ENCODE peak calls at places on chromosomes 12 and 14, in eight cellular contexts. One of them, this sample, is unnamed. For H3K27me3, the result is how much of the 10 kb centered on the place peaks cover.

GRCh38 chr14:89232366-89233070 is 184.5 kb downstream of the FOXN3 start:
- DNase-seq in SK-N-SH: no peak
- DNase-seq in PC-9: no peak
- DNase-seq in neuronal stem cell: no peak
- DNase-seq in GM23338: no peak
- DNase-seq in neural progenitor cell: peak
- DNase-seq in GM23248: no peak
- DNase-seq in IMR-90: no peak
- DNase-seq in this sample: no peak

GRCh38 chr14:34211732-34212131 is 250.3 kb downstream of the SPTSSA start:
- DNase-seq in SK-N-SH: no peak
- DNase-seq in PC-9: no peak
- DNase-seq in neuronal stem cell: no peak
- DNase-seq in GM23338: no peak
- DNase-seq in neural progenitor cell: no peak
- DNase-seq in GM23248: peak
- DNase-seq in IMR-90: no peak
- DNase-seq in this sample: no peak

GRCh38 chr14:21978999-21979314 is 305.3 kb upstream of the OR4E1 start:
- DNase-seq in SK-N-SH: no peak
- DNase-seq in PC-9: no peak
- DNase-seq in neuronal stem cell: no peak
- DNase-seq in GM23338: no peak
- DNase-seq in neural progenitor cell: no peak
- DNase-seq in GM23248: no peak
- DNase-seq in IMR-90: no peak
- DNase-seq in this sample: no peak

GRCh38 chr12:121577443-121578180 is 3.2 kb downstream of the KDM2B start:
- DNase-seq in SK-N-SH: no peak
- DNase-seq in PC-9: no peak
- DNase-seq in neuronal stem cell: peak
- DNase-seq in GM23338: peak
- DNase-seq in neural progenitor cell: peak
- DNase-seq in GM23248: no peak
- DNase-seq in IMR-90: no peak
- DNase-seq in this sample: no peak

GRCh38 chr12:116159175-116159574 is 118.3 kb downstream of the MED13L start:
- DNase-seq in SK-N-SH: no peak
- DNase-seq in PC-9: no peak
- DNase-seq in neuronal stem cell: no peak
- DNase-seq in GM23338: no peak
- DNase-seq in neural progenitor cell: no peak
- DNase-seq in GM23248: peak
- DNase-seq in IMR-90: peak
- DNase-seq in this sample: no peak

GRCh38 chr14:39175445-39176262 is 600 bp downstream of the PNN start:
- DNase-seq in SK-N-SH: peak
- DNase-seq in PC-9: no peak
- DNase-seq in neuronal stem cell: no peak
- DNase-seq in GM23338: peak
- DNase-seq in neural progenitor cell: peak
- DNase-seq in GM23248: peak
- DNase-seq in IMR-90: peak
- DNase-seq in this sample: no peak

GRCh38 chr12:15280930-15281329 is 41.4 kb upstream of the PTPRO start:
- DNase-seq in SK-N-SH: no peak
- DNase-seq in PC-9: no peak
- DNase-seq in neuronal stem cell: no peak
- DNase-seq in GM23338: no peak
- DNase-seq in neural progenitor cell: no peak
- DNase-seq in GM23248: no peak
- DNase-seq in IMR-90: no peak
- DNase-seq in this sample: no peak

GRCh38 chr12:27291862-27292261 is 40.8 kb upstream of the BMAL2 start:
- DNase-seq in SK-N-SH: no peak
- DNase-seq in PC-9: no peak
- DNase-seq in neuronal stem cell: no peak
- DNase-seq in GM23338: no peak
- DNase-seq in neural progenitor cell: no peak
- DNase-seq in GM23248: no peak
- DNase-seq in IMR-90: no peak
- DNase-seq in this sample: no peak

GRCh38 chr12:57470286-57470969 is 9.2 kb downstream of the ARHGAP9 start:
- DNase-seq in SK-N-SH: no peak
- DNase-seq in PC-9: no peak
- DNase-seq in neuronal stem cell: no peak
- DNase-seq in GM23338: no peak
- DNase-seq in neural progenitor cell: no peak
- DNase-seq in GM23248: no peak
- DNase-seq in IMR-90: no peak
- DNase-seq in this sample: no peak

GRCh38 chr12:68349921-68350606 is 17.9 kb upstream of the MDM1 start:
- DNase-seq in SK-N-SH: no peak
- DNase-seq in PC-9: no peak
- DNase-seq in neuronal stem cell: no peak
- DNase-seq in GM23338: no peak
- DNase-seq in neural progenitor cell: no peak
- DNase-seq in GM23248: peak
- DNase-seq in IMR-90: no peak
- DNase-seq in this sample: no peak

GRCh38 chr12:53324113-53324778 is 2.8 kb upstream of the AAAS start:
- DNase-seq in SK-N-SH: no peak
- DNase-seq in PC-9: no peak
- DNase-seq in neuronal stem cell: no peak
- DNase-seq in GM23338: peak
- DNase-seq in neural progenitor cell: peak
- DNase-seq in GM23248: no peak
- DNase-seq in IMR-90: no peak
- DNase-seq in this sample: peak

GRCh38 chr12:49000346-49000745 is 1.2 kb upstream of the DDN start:
- DNase-seq in SK-N-SH: no peak
- DNase-seq in PC-9: no peak
- DNase-seq in neuronal stem cell: no peak
- DNase-seq in GM23338: no peak
- DNase-seq in neural progenitor cell: no peak
- DNase-seq in GM23248: no peak
- DNase-seq in IMR-90: no peak
- DNase-seq in this sample: no peak

GRCh38 chr12:48996794-48997718 is 2.1 kb downstream of the DDN start:
- DNase-seq in SK-N-SH: peak
- DNase-seq in PC-9: no peak
- DNase-seq in neuronal stem cell: no peak
- DNase-seq in GM23338: peak
- DNase-seq in neural progenitor cell: peak
- DNase-seq in GM23248: peak
- DNase-seq in IMR-90: peak
- DNase-seq in this sample: peak

GRCh38 chr12:48999371-49000131 is at the start of gene DDN:
- DNase-seq in SK-N-SH: peak
- DNase-seq in PC-9: no peak
- DNase-seq in neuronal stem cell: no peak
- DNase-seq in GM23338: peak
- DNase-seq in neural progenitor cell: peak
- DNase-seq in GM23248: peak
- DNase-seq in IMR-90: peak
- DNase-seq in this sample: peak

GRCh38 chr12:48997719-48998496 is 1.3 kb downstream of the DDN start:
- DNase-seq in SK-N-SH: peak
- DNase-seq in PC-9: no peak
- DNase-seq in neuronal stem cell: no peak
- DNase-seq in GM23338: peak
- DNase-seq in neural progenitor cell: peak
- DNase-seq in GM23248: no peak
- DNase-seq in IMR-90: no peak
- DNase-seq in this sample: peak

DNA sequence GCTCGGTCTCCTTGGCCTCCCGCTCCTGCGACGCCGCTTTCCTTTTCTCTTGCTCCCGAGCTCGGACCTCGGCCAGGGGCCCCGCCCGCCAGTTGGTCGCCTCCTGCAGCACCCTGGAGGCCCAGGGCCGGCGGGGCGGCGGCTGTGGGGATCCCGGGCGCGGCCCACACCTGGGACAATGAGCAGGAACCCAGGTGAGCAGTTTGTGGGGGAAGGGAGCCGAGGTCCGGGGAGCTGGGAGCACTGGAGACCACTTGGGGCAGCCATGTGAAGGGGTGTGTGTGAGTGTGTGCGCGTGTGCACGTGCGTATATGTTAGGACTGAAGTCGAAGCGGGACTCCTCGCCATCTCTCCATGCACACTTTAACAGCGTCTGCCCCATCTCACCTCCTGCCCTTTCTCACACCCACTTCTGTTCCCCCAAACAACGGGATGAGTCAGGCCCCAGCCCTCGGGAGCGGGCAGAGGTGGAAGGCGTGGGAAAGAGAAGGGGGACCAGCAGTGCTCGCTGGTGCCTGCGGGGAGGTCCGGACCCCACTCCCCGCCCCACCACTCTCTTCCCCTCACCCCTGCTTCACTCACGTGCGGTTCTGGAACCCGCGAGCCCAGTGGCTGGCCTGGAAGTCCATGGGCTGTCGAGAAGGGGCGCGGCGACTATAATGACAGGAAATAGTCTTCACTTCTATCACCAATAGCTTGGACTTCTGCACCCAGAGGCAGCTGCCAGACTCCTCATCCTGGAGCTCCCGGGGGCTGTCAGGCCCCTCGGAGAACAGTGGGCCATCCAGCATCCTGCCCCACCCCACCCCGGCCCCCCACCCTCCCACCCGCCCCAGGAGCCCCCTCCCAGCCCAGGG is 450 bp downstream of the DDN start:
- DNase-seq in SK-N-SH: peak
- DNase-seq in PC-9: no peak
- DNase-seq in neuronal stem cell: no peak
- DNase-seq in GM23338: peak
- DNase-seq in neural progenitor cell: peak
- DNase-seq in GM23248: peak
- DNase-seq in IMR-90: peak
- DNase-seq in this sample: peak
- H3K27me3 ChIP-seq in SK-N-SH: under half
- H3K27me3 ChIP-seq in PC-9: under half
- H3K27me3 ChIP-seq in neuronal stem cell: half or more
- H3K27me3 ChIP-seq in GM23338: half or more
- H3K27me3 ChIP-seq in neural progenitor cell: half or more
- H3K27me3 ChIP-seq in GM23248: under half
- H3K27me3 ChIP-seq in IMR-90: under half
- H3K27me3 ChIP-seq in this sample: under half

GRCh38 chr12:10634427-10634826 is 21.0 kb upstream of the MAGOHB start:
- DNase-seq in SK-N-SH: no peak
- DNase-seq in PC-9: peak
- DNase-seq in neuronal stem cell: no peak
- DNase-seq in GM23338: no peak
- DNase-seq in neural progenitor cell: no peak
- DNase-seq in GM23248: peak
- DNase-seq in IMR-90: peak
- DNase-seq in this sample: no peak

GRCh38 chr12:10638728-10639127 is 25.3 kb upstream of the MAGOHB start:
- DNase-seq in SK-N-SH: no peak
- DNase-seq in PC-9: no peak
- DNase-seq in neuronal stem cell: no peak
- DNase-seq in GM23338: no peak
- DNase-seq in neural progenitor cell: no peak
- DNase-seq in GM23248: no peak
- DNase-seq in IMR-90: no peak
- DNase-seq in this sample: no peak

GRCh38 chr12:10633541-10633940 is 20.1 kb upstream of the MAGOHB start:
- DNase-seq in SK-N-SH: no peak
- DNase-seq in PC-9: no peak
- DNase-seq in neuronal stem cell: no peak
- DNase-seq in GM23338: no peak
- DNase-seq in neural progenitor cell: no peak
- DNase-seq in GM23248: no peak
- DNase-seq in IMR-90: no peak
- DNase-seq in this sample: no peak

GRCh38 chr12:10636124-10636523 is 22.7 kb upstream of the MAGOHB start:
- DNase-seq in SK-N-SH: no peak
- DNase-seq in PC-9: no peak
- DNase-seq in neuronal stem cell: no peak
- DNase-seq in GM23338: no peak
- DNase-seq in neural progenitor cell: no peak
- DNase-seq in GM23248: no peak
- DNase-seq in IMR-90: no peak
- DNase-seq in this sample: no peak

GRCh38 chr12:10636611-10637010 is 23.2 kb upstream of the MAGOHB start:
- DNase-seq in SK-N-SH: no peak
- DNase-seq in PC-9: peak
- DNase-seq in neuronal stem cell: no peak
- DNase-seq in GM23338: peak
- DNase-seq in neural progenitor cell: no peak
- DNase-seq in GM23248: no peak
- DNase-seq in IMR-90: no peak
- DNase-seq in this sample: no peak
- H2AFZ ChIP-seq in SK-N-SH: no peak
- H2AFZ ChIP-seq in PC-9: peak
- H2AFZ ChIP-seq in neuronal stem cell: no peak
- H2AFZ ChIP-seq in GM23338: peak
- H2AFZ ChIP-seq in neural progenitor cell: no peak
- H2AFZ ChIP-seq in GM23248: no peak
- H2AFZ ChIP-seq in IMR-90: no peak
- H2AFZ ChIP-seq in this sample: no peak

DNA sequence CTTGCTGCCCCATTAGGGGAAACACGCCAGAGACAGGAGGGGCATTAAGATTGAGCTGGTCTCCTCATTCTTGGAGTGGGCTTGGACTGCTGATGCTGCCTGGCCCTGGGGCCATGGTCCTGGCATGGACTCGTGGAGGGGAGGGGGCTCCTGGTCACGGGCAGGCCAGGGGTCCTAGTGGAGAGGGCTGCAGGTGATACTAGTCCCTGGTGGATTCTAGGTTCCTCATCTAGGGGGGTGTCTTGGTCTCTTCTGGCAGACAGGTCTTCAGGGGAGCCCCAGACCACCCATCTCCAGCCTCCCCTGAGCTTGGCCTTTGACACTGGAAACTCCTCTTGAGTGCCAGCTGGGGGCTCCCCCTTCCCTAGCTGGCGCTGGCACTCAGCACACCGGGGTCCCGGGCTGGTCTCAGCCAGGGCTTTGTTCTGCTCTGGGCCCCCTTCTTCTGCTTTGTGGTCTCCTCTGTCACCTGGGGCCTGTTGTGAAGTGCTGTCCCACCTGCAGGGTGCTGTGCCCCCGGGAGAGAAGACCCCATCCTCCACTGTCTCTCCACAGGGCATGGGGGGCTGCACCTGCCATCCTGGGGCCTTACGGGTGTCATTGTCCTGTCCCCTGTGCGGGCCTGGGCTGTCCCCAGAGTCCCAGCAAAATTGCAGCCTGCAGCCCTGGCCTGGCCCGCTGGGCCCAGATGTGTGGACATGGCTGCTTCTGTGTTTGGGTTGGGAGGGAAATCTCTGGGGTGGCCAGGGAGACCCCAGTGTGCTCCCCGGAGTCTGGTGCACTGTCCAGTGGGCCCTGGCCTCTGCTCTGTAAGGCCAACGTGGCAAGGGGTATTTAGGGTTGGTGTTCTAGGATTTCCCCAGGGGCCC is 2.3 kb downstream of the KIF26A start:
- DNase-seq in SK-N-SH: peak
- DNase-seq in PC-9: no peak
- DNase-seq in neuronal stem cell: no peak
- DNase-seq in GM23338: no peak
- DNase-seq in neural progenitor cell: no peak
- DNase-seq in GM23248: no peak
- DNase-seq in IMR-90: no peak
- DNase-seq in this sample: no peak
- H3K27me3 ChIP-seq in SK-N-SH: under half
- H3K27me3 ChIP-seq in PC-9: under half
- H3K27me3 ChIP-seq in neuronal stem cell: under half
- H3K27me3 ChIP-seq in GM23338: under half
- H3K27me3 ChIP-seq in neural progenitor cell: under half
- H3K27me3 ChIP-seq in GM23248: under half
- H3K27me3 ChIP-seq in IMR-90: under half
- H3K27me3 ChIP-seq in this sample: under half

GRCh38 chr14:50830044-50830931 is 674 bp downstream of the NIN start:
- DNase-seq in SK-N-SH: peak
- DNase-seq in PC-9: no peak
- DNase-seq in neuronal stem cell: peak
- DNase-seq in GM23338: peak
- DNase-seq in neural progenitor cell: peak
- DNase-seq in GM23248: peak
- DNase-seq in IMR-90: peak
- DNase-seq in this sample: peak
- H2AFZ ChIP-seq in SK-N-SH: no peak
- H2AFZ ChIP-seq in PC-9: peak
- H2AFZ ChIP-seq in neuronal stem cell: peak
- H2AFZ ChIP-seq in GM23338: peak
- H2AFZ ChIP-seq in neural progenitor cell: peak
- H2AFZ ChIP-seq in GM23248: peak
- H2AFZ ChIP-seq in IMR-90: peak
- H2AFZ ChIP-seq in this sample: peak